ENCODE peak calls at places on chromosomes 12 and 14, in eight cellular contexts. M, A, F, D, V, J, B and S are unnamed samples.

GRCh38 chr14:54676822-54677708 is 110.1 kb downstream of the SAMD4A start:
- DNase-seq in A (peak), M (no peak), V (no peak), D (no peak), B (no peak), J (peak), F (no peak), S (no peak)

GRCh38 chr12:1926274-1926673 is 7.8 kb upstream of the CACNA2D4 start:
- DNase-seq in F (no peak), D (no peak), B (no peak), J (no peak), M (no peak), V (no peak), A (no peak), S (no peak)

GRCh38 chr12:51023625-51024395 is 2.4 kb downstream of the SLC11A2 start:
- DNase-seq in D (no peak), J (no peak), B (no peak), V (no peak), F (no peak), M (no peak), A (peak), S (no peak)

GRCh38 chr12:38886064-38886463 is 19.3 kb downstream of the CPNE8 start:
- DNase-seq in J (no peak), V (no peak), M (no peak), B (peak), A (peak), F (peak), D (peak), S (no peak)

GRCh38 chr12:132176920-132177551 is 32.8 kb downstream of the NOC4L start:
- DNase-seq in B (no peak), M (no peak), A (no peak), D (no peak), J (no peak), F (no peak), V (no peak), S (no peak)

GRCh38 chr12:28088566-28089277 is 101.5 kb upstream of the CCDC91 start:
- DNase-seq in A (peak), M (no peak), J (no peak), D (no peak), F (no peak), B (no peak), V (no peak), S (no peak)

GRCh38 chr12:108253540-108253939 is 85.6 kb downstream of the CMKLR1 start:
- DNase-seq in A (no peak), J (no peak), D (no peak), B (no peak), V (no peak), M (no peak), F (no peak), S (no peak)

GRCh38 chr14:76509291-76509690 is 133.4 kb downstream of the ESRRB start:
- DNase-seq in M (no peak), J (no peak), A (no peak), V (no peak), D (no peak), B (no peak), F (no peak), S (no peak)

GRCh38 chr14:58547649-58548048 is 90.1 kb upstream of the DACT1 start:
- DNase-seq in A (no peak), J (no peak), M (no peak), D (no peak), V (no peak), F (no peak), B (no peak), S (no peak)

GRCh38 chr14:51109651-51110050 is 14.7 kb upstream of the TRIM9 start:
- DNase-seq in F (no peak), V (no peak), M (no peak), B (no peak), A (no peak), D (no peak), J (no peak), S (no peak)

GRCh38 chr12:46160081-46160980 is 108.5 kb downstream of the SLC38A1 start:
- DNase-seq in D (no peak), J (no peak), F (peak), V (no peak), A (peak), M (no peak), B (peak), S (no peak)

GRCh38 chr12:110658242-110658641 is 30.7 kb downstream of the HVCN1 start:
- DNase-seq in A (no peak), V (no peak), M (no peak), B (no peak), F (no peak), D (no peak), J (no peak), S (no peak)

GRCh38 chr12:132288516-132289188 is 40.7 kb downstream of the GALNT9 start:
- DNase-seq in M (no peak), B (no peak), J (no peak), A (no peak), F (no peak), D (no peak), V (no peak), S (no peak)

GRCh38 chr12:101053203-101053602 is 156.8 kb downstream of the SLC5A8 start:
- DNase-seq in B (no peak), F (no peak), J (no peak), V (no peak), A (no peak), D (no peak), M (no peak), S (no peak)

GRCh38 chr12:119258149-119258548 is 76.4 kb upstream of the CCDC60 start:
- DNase-seq in M (no peak), A (no peak), J (no peak), F (no peak), B (peak), V (no peak), D (no peak), S (no peak)

GRCh38 chr12:76945867-76946266 is 67.0 kb upstream of the CSRP2 start:
- DNase-seq in F (no peak), V (no peak), M (no peak), A (peak), J (peak), D (no peak), B (no peak), S (no peak)

GRCh38 chr12:63994704-63995103 is 150.2 kb downstream of the SRGAP1 start:
- DNase-seq in D (no peak), F (no peak), A (peak), J (no peak), V (peak), M (no peak), B (no peak), S (no peak)

GRCh38 chr12:110012659-110013058 is 13.4 kb downstream of the ANKRD13A start:
- DNase-seq in B (no peak), J (no peak), M (no peak), F (no peak), V (no peak), D (no peak), A (no peak), S (no peak)

GRCh38 chr12:32944195-32944594 is 47.6 kb upstream of the PKP2 start:
- DNase-seq in J (no peak), D (no peak), V (no peak), F (no peak), M (no peak), B (no peak), A (no peak), S (no peak)